ENCODE peak calls at places on chromosomes 3 and 15, in eight cellular contexts. G is brain microvascular endothelial cell; A is cardiac muscle cell; N is naive thymus-derived CD4-positive, alpha-beta T cell; J is H9; Q is RWPE1; I is GM23248; U is HCT116. Z is an unnamed sample.

GRCh38 chr15:37789881-37790280 is 144.6 kb upstream of the TMCO5A start:
- DNase-seq in G (peak), A (no peak), N (no peak), J (no peak), Q (peak), I (peak), U (no peak), Z (no peak)

GRCh38 chr3:99332726-99333125 is 305.7 kb upstream of the COL8A1 start:
- DNase-seq in G (peak), A (no peak), N (no peak), J (no peak), Q (no peak), I (peak), U (no peak), Z (no peak)

GRCh38 chr3:112752092-112752512 is 94.6 kb downstream of the CD200R1L start:
- DNase-seq in G (no peak), A (no peak), N (no peak), J (no peak), Q (no peak), I (peak), U (no peak), Z (no peak)

GRCh38 chr15:57079907-57080750 is 161.7 kb downstream of the TCF12 start:
- DNase-seq in G (no peak), A (no peak), N (no peak), J (no peak), Q (no peak), I (no peak), U (no peak), Z (no peak)

GRCh38 chr3:129605593-129606521 is 619 bp downstream of the PLXND1 start:
- DNase-seq in G (no peak), A (peak), N (peak), J (peak), Q (peak), I (peak), U (no peak), Z (no peak)

GRCh38 chr3:14216257-14217048 is 37.8 kb downstream of the LSM3 start:
- DNase-seq in G (no peak), A (peak), N (no peak), J (peak), Q (no peak), I (no peak), U (no peak), Z (no peak)

GRCh38 chr15:58568157-58568571 is 136.4 kb downstream of the LIPC start:
- DNase-seq in G (no peak), A (no peak), N (no peak), J (no peak), Q (no peak), I (no peak), U (no peak), Z (no peak)

GRCh38 chr3:55487376-55488241 is 503 bp upstream of the WNT5A start:
- DNase-seq in G (peak), A (peak), N (no peak), J (peak), Q (peak), I (peak), U (no peak), Z (no peak)

GRCh38 chr3:143855183-143855582 is 6.9 kb upstream of the SLC9A9 start:
- DNase-seq in G (no peak), A (no peak), N (peak), J (no peak), Q (no peak), I (no peak), U (no peak), Z (no peak)

GRCh38 chr3:127679534-127680145 is 6.9 kb downstream of the ABTB1 start:
- DNase-seq in G (no peak), A (no peak), N (no peak), J (peak), Q (no peak), I (no peak), U (no peak), Z (no peak)

GRCh38 chr15:79943820-79944219 is 27.2 kb downstream of the BCL2A1 start:
- DNase-seq in G (no peak), A (no peak), N (no peak), J (no peak), Q (no peak), I (peak), U (no peak), Z (no peak)

GRCh38 chr3:48919215-48920138 is 835 bp downstream of the ARIH2 start:
- DNase-seq in G (peak), A (peak), N (peak), J (peak), Q (peak), I (peak), U (peak), Z (no peak)

GRCh38 chr3:177881330-177881729 is 654.9 kb upstream of the KCNMB2 start:
- DNase-seq in G (no peak), A (no peak), N (no peak), J (no peak), Q (no peak), I (no peak), U (no peak), Z (no peak)

GRCh38 chr3:197514786-197515090 is 41.0 kb downstream of the BDH1 start:
- DNase-seq in G (no peak), A (no peak), N (no peak), J (no peak), Q (no peak), I (no peak), U (no peak), Z (no peak)

GRCh38 chr3:26460975-26461374 is 161.6 kb upstream of the LRRC3B start:
- DNase-seq in G (no peak), A (no peak), N (no peak), J (no peak), Q (no peak), I (no peak), U (no peak), Z (no peak)

GRCh38 chr3:89025185-89025584 is 82.2 kb upstream of the EPHA3 start:
- DNase-seq in G (no peak), A (no peak), N (no peak), J (no peak), Q (peak), I (peak), U (no peak), Z (no peak)

DNA sequence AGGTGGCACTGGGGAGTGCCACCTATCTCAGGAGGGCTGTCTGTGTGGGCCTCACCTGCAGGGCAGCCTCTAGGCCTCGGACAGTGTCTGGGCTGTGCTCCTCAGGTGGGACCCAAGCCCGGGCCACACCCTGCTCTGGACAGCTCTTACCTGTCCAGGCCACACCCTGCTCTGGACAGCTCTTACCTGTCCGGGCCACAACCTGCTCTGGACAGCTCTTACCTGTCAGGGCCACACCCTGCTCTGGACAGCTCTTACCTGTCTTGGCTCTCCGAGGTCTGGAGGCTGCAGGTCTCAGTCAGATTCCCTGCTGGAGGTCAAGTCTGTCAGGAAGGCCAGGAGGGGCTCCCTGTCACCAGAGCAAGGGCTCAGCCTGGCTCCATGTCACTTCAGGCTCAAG is 80.6 kb downstream of the LINGO1 start:
- DNase-seq in G (no peak), A (no peak), N (no peak), J (no peak), Q (no peak), I (no peak), U (no peak), Z (no peak)
- H3K27ac ChIP-seq in G (no peak), A (no peak), N (no peak), J (no peak), Q (no peak), I (no peak), U (no peak), Z (no peak)

GRCh38 chr3:110414851-110415250 is 656.8 kb upstream of the NECTIN3 start:
- DNase-seq in G (peak), A (no peak), N (no peak), J (no peak), Q (peak), I (peak), U (peak), Z (no peak)
- H3K27ac ChIP-seq in G (peak), A (no peak), N (no peak), J (no peak), Q (no peak), I (peak), U (peak), Z (no peak)

GRCh38 chr15:47371939-47372338 is 345.4 kb upstream of the SEMA6D start:
- DNase-seq in G (no peak), A (no peak), N (no peak), J (no peak), Q (no peak), I (no peak), U (no peak), Z (no peak)

GRCh38 chr15:47374222-47374621 is 343.1 kb upstream of the SEMA6D start:
- DNase-seq in G (peak), A (peak), N (no peak), J (peak), Q (peak), I (peak), U (no peak), Z (no peak)

GRCh38 chr15:47377465-47377864 is 339.8 kb upstream of the SEMA6D start:
- DNase-seq in G (no peak), A (no peak), N (no peak), J (no peak), Q (no peak), I (no peak), U (no peak), Z (no peak)

GRCh38 chr15:47378527-47378926 is 338.8 kb upstream of the SEMA6D start:
- DNase-seq in G (no peak), A (no peak), N (no peak), J (no peak), Q (no peak), I (no peak), U (no peak), Z (no peak)

DNA sequence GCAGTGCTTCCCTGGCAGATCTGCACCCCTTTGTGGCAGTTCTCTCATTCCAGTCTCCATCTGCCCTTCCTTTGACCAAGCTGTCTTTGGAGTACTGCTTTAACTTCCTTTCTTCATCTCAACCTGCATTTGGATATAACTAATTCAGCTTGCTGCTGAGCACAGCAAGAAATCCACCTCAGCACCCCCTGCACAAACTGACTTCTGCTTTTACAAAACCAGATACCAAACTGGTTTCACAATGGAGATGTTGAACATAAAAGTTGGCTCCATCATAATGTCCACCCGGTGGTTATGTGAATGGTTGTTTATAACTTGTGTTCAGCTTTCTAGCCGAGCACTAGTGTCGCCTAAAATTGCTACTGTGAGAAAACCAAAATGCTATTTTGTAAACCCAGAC is 341.1 kb upstream of the SEMA6D start:
- DNase-seq in G (no peak), A (no peak), N (no peak), J (no peak), Q (no peak), I (no peak), U (no peak), Z (no peak)
- H3K27ac ChIP-seq in G (no peak), A (no peak), N (no peak), J (no peak), Q (no peak), I (no peak), U (no peak), Z (no peak)

GRCh38 chr3:62260655-62261054 is 112.7 kb downstream of the FEZF2 start:
- DNase-seq in G (no peak), A (no peak), N (no peak), J (no peak), Q (no peak), I (no peak), U (no peak), Z (no peak)

GRCh38 chr3:62252614-62253147 is 120.7 kb downstream of the FEZF2 start:
- DNase-seq in G (peak), A (no peak), N (no peak), J (no peak), Q (no peak), I (peak), U (no peak), Z (no peak)

GRCh38 chr3:62261121-62261520 is 112.2 kb downstream of the FEZF2 start:
- DNase-seq in G (no peak), A (no peak), N (no peak), J (no peak), Q (peak), I (no peak), U (no peak), Z (no peak)

GRCh38 chr3:62259924-62260323 is 113.4 kb downstream of the FEZF2 start:
- DNase-seq in G (no peak), A (peak), N (no peak), J (no peak), Q (no peak), I (no peak), U (no peak), Z (no peak)

DNA sequence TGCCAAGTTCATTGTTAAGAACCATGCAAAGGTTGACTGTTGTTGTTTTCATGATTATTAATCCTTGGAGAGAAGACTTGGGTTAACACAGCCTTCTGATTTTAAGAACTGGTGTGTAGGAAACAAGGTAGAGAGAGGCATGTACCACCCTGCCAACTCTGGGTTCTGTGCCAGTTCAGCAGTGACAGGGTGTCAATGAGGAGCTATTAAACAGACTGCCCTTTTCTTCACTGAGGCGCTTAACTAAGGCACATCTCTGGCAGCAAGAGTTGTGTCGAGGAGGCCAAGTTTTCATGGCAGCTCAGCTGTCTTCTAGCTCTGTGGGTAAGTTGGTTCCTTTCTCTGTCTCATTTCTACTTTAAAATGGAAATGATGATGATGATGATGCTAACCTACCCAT is 117.6 kb downstream of the FEZF2 start:
- DNase-seq in G (no peak), A (no peak), N (no peak), J (no peak), Q (no peak), I (no peak), U (no peak), Z (no peak)
- H3K27ac ChIP-seq in G (no peak), A (no peak), N (no peak), J (no peak), Q (no peak), I (no peak), U (no peak), Z (no peak)

GRCh38 chr15:67148196-67148701 is 82.8 kb downstream of the SMAD3 start:
- DNase-seq in G (no peak), A (no peak), N (no peak), J (no peak), Q (no peak), I (peak), U (no peak), Z (no peak)
- H3K27ac ChIP-seq in G (peak), A (no peak), N (no peak), J (no peak), Q (peak), I (peak), U (peak), Z (no peak)

DNA sequence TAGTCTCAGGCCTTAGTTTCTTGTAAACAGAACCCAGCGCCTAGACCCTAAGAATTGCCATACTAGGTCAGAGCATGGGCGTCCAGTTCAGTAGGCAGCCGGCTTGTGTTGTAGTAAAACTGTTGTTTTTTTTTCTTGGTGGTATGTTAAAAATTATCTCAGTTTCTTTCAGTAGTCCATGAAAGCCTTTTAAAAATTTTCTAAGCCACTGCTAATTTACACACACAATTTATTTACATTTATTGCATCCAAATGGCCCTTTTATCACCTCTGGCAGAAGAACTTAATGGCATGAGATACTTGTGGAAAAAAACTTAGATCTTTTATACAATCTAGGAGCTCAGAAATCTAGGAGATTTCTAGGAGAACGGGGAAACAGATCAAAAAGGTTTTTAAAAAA is 1.3 kb downstream of the PPP2R3A start:
- DNase-seq in G (no peak), A (no peak), N (no peak), J (no peak), Q (no peak), I (peak), U (no peak), Z (no peak)
- H3K27ac ChIP-seq in G (no peak), A (peak), N (no peak), J (no peak), Q (no peak), I (peak), U (no peak), Z (no peak)

GRCh38 chr3:114879059-114880031 is 267.7 kb downstream of the ZBTB20 start:
- DNase-seq in G (peak), A (no peak), N (no peak), J (no peak), Q (peak), I (peak), U (peak), Z (no peak)
- H3K27ac ChIP-seq in G (peak), A (no peak), N (no peak), J (no peak), Q (no peak), I (peak), U (peak), Z (peak)

DNA sequence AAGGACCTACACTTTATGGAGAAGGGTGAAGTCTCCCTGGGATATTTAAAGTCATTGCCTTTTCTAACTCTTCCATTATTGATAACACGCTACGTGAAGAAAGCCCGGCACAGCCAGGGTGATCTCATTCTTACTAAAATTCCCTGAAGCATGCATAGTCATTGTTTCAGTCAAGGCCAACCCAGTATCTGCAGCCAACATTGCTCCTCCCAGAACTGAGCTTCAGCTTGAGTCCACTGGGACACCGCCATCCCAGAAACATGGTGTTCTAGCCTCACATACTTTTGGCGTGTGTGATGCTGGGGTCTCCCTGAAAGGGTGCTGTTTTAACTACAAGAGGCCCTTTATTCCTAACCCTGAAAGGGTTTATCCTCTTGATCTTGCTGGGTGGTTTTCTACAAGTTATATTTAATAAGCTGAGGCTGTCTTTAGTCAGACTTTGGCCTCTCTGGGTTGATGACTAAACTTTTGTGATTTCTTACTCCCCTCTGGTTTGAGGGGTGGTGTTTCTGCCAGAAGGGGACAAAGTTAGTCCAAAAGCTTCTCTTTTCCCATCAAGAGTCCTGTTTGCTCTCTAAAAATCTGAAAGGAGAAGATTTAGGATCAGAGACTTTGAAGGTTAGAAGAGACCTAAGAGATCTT is 26.0 kb upstream of the FBN1 start:
- DNase-seq in G (peak), A (no peak), N (no peak), J (no peak), Q (no peak), I (peak), U (no peak), Z (no peak)
- H3K27ac ChIP-seq in G (peak), A (no peak), N (no peak), J (no peak), Q (no peak), I (peak), U (no peak), Z (no peak)

Z was measured in substantia nigra.